ENCODE peak calls at places on chromosomes 6 and 20, in four cellular contexts. D, Q, Y and O are unnamed samples.

GRCh38 chr20:45970646-45971424 is 1.2 kb downstream of the ZNF335 start:
- DNase-seq in D (peak), Q (no peak), Y (peak), O (no peak)

GRCh38 chr20:35637266-35637665 is 21.6 kb downstream of the SPAG4 start:
- DNase-seq in Q (no peak), D (no peak), Y (no peak), O (no peak)

GRCh38 chr6:38696345-38696744 is 6.6 kb downstream of the GLO1 start:
- DNase-seq in Y (no peak), Q (no peak), D (no peak), O (no peak)

GRCh38 chr6:7185561-7185960 is 77.8 kb downstream of the RREB1 start:
- DNase-seq in Y (no peak), Q (no peak), D (no peak), O (no peak)

GRCh38 chr20:21238400-21238799 is 64.7 kb upstream of the XRN2 start:
- DNase-seq in Q (no peak), D (no peak), Y (no peak), O (no peak)

GRCh38 chr20:33796263-33796906 is 14.8 kb upstream of the CHMP4B start:
- DNase-seq in Y (no peak), Q (no peak), D (no peak), O (no peak)

GRCh38 chr20:8331740-8332412 is 199.8 kb downstream of the PLCB1 start:
- DNase-seq in Q (peak), D (no peak), Y (peak), O (peak)

GRCh38 chr6:117733341-117733740 is 58.1 kb downstream of the NUS1 start:
- DNase-seq in Y (no peak), D (no peak), Q (no peak), O (no peak)

GRCh38 chr20:45611054-45611453 is 18.5 kb upstream of the WFDC10A start:
- DNase-seq in Y (no peak), D (no peak), Q (peak), O (no peak)

GRCh38 chr6:16320533-16321340 is 82.3 kb downstream of the GMPR start:
- DNase-seq in Y (peak), D (no peak), Q (peak), O (no peak)

GRCh38 chr20:33721391-33722140 is 1.5 kb upstream of the PXMP4 start:
- DNase-seq in D (no peak), Y (no peak), Q (no peak), O (no peak)

GRCh38 chr6:125314019-125314581 is 12.3 kb upstream of the HDDC2 start:
- DNase-seq in Q (peak), Y (peak), D (peak), O (peak)

GRCh38 chr6:85726206-85726605 is 83.5 kb upstream of the SYNCRIP start:
- DNase-seq in Q (peak), Y (no peak), D (no peak), O (peak)

GRCh38 chr6:6707143-6707542 is 118.6 kb downstream of the LY86 start:
- DNase-seq in D (no peak), Q (no peak), Y (no peak), O (no peak)

GRCh38 chr6:9361749-9362148 is 926.4 kb upstream of the SLC35B3 start:
- DNase-seq in Y (no peak), D (no peak), Q (no peak), O (no peak)

GRCh38 chr6:141925001-141925400 is 207.7 kb upstream of the GJE1 start:
- DNase-seq in Y (no peak), Q (peak), D (no peak), O (peak)

GRCh38 chr6:12392490-12392889 is 102.3 kb downstream of the EDN1 start:
- DNase-seq in Y (no peak), Q (no peak), D (peak), O (peak)

GRCh38 chr6:13194852-13195251 is 133.5 kb downstream of the TBC1D7 start:
- DNase-seq in Q (peak), D (peak), Y (peak), O (peak)

GRCh38 chr6:113405326-113406050 is 451.7 kb upstream of the MARCKS start:
- DNase-seq in Y (no peak), Q (peak), D (no peak), O (no peak)

DNA sequence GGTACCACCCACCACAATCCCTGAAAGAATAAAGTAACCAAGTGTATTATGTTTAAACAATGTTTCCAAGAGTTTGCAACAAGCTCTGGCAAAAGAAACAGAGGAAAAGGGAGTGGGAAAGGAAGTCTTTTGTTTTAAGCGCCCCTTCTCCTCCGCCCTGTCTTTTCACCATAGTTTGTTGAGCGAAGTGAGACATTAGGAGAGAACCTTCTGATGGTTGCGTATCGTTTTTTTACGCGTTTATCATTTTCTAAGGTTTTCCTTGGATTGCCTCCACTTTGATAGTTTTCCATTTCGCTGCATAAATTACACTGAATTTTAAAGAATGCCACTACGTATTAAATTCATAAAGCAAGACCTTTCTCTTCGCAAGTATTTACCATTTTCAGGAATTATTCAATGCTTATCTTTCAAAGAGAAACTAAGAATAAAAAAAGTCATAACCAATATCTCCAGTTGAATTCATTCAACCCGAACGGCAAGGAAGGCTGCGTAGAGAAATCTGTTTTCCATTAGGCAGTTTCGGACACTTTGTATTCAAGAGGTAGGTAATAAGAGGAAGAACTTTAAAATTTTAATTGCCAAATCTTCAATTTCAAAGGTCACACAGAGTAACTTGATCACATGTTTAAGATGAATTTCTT is 926 bp upstream of the EPHA7 start:
- DNase-seq in D (no peak), Q (peak), Y (no peak), O (no peak)
- H3K4me3 ChIP-seq in D (peak), Q (peak), Y (no peak), O (peak)

DNA sequence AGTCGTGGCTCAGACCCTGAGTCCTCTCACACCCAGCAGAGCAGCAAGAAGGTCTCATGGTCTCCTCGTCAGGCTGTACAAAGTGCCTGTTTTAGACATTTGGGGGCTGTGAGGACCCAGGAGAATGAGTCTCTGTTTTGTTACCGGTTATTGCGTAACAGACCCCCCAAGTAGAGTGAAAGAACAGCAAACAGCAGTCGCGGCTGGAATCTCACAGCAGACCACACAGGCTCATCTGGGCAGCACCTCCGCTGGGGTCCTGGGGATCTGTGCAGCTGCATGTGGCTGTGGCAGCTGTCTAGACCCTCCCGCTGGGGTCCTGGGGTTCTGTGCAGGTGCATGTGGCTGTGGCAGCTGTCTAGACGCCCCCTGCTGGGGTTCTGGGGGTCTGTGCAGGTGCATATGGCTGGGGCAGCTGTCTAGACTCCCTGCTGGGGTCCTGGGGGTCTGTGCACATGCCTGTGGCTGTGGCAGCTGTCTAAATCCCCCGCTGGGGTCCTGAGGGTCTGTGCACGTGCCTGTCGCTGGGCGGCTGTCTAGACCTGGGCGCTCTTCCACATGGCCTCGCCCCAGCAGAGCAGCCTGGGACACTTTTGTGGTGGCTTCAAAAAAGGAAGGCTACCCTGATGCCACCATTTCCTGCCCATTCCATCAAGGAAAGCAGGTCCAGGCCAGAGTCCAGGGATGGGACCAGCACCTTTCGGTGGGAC is 24.7 kb downstream of the ENTPD6 start:
- DNase-seq in Q (no peak), Y (no peak), D (no peak), O (no peak)
- TF ChIP-seq CTCF in Q (no peak), Y (no peak), D (no peak), O (peak)

DNA sequence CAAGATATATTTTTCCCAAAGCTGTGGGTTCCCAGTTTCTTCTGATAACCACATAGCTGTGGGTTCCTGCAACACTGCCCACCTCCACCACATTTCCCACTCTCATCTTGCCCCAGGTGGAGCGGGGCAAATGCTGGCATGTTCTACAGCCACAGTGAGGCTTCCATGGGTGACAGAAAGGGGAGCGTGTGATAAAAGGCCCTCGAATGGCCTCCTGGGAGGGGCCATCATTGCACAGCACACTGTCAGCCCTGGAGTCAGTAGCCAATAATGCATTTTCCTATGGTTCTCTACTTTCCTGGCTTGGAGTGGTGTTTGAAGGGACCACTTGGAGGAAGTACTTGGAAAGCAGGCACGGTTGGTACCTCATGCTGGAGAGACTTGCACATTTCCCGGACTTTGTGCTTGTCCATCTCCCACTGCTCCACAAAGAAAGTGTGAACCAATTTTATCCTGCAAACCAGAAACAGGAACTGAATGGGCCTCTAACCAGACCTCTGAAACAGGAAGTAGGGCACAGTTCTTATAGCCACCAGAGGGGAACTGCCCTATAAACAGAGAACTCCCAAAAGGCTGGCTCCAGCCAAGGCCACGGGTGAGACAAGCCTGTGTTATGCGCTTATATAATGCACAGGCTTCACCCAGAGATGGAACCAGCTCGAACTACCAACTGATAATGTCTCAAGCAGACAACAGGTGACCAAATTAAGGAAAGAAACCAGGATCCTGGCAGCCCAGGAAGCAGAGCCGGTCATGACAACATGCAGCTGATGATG is 8.6 kb downstream of the MAP3K5 start:
- DNase-seq in D (peak), Y (peak), Q (no peak), O (no peak)
- H3K4me3 ChIP-seq in D (peak), Y (peak), Q (no peak), O (no peak)

DNA sequence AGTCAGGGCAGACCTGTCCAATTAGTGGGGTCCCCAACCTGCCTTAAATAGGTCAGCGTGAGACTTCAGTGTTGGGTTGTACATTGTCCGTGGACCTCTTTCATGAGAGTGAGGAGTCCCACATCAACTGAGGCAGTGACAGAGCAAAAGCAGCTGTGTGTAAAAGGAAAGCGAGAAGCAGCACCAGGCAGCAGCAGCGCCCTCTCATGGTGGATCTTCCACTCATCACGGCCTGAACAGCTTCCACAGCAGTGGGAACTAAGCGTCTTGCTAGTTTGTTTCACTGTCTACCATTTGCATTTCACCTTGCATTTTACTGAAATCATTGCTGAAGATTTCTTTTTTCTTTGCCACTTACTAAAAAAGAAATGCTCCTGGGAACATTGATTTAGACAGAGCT is 333.8 kb downstream of the PKHD1 start:
- DNase-seq in Q (no peak), Y (no peak), D (no peak), O (no peak)
- TF ChIP-seq CTCF in Q (no peak), Y (no peak), D (peak), O (peak)

GRCh38 chr6:25508051-25508450 is 144.0 kb upstream of the SCGN start:
- DNase-seq in D (no peak), Q (no peak), Y (no peak), O (no peak)
- H3K4me3 ChIP-seq in D (no peak), Q (no peak), Y (no peak), O (no peak)

GRCh38 chr20:61556116-61556515 is 304.1 kb downstream of the CDH4 start:
- DNase-seq in Y (no peak), D (no peak), Q (peak), O (no peak)

GRCh38 chr20:61560361-61560853 is 308.3 kb downstream of the CDH4 start:
- DNase-seq in Q (peak), Y (no peak), D (no peak), O (peak)

GRCh38 chr20:61559706-61560315 is 307.8 kb downstream of the CDH4 start:
- DNase-seq in Y (no peak), D (no peak), Q (no peak), O (no peak)

GRCh38 chr20:61558726-61559125 is 306.7 kb downstream of the CDH4 start:
- DNase-seq in Y (no peak), D (no peak), Q (peak), O (no peak)

DNA sequence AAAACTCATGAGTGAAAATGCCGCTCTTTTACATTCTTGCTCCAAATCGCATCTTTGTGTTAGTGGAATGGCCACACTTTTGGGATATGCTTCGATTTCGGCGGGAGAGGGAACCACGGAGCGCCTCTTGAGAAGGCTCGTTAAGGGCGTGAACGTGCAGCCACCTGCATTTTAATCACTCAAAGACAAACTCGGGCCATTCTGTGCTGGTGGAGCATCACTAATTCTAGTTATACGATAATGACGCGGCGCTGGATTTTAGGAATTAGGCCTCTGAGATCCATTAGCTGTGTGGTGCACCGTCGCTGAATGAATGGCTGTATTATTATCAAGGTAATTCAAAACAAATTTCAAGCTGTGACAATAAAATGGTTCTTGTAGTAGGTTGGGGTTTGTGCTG is 305.5 kb downstream of the CDH4 start:
- DNase-seq in D (no peak), Y (no peak), Q (no peak), O (no peak)
- TF ChIP-seq CTCF in D (no peak), Y (no peak), Q (no peak), O (no peak)

GRCh38 chr6:29827579-29828470 is at the start of gene HLA-G:
- DNase-seq in Q (no peak), D (no peak), Y (no peak), O (no peak)
- H3K4me3 ChIP-seq in Q (no peak), D (peak), Y (no peak), O (no peak)